ENCODE peak calls at places on chromosomes 1 and 21, in seven cellular contexts. I is T follicular helper cell, V is cardiac muscle cell, F is lung, P is LoVo, C is fibroblast of the aortic adventitia, D is adrenal gland. G is an unnamed sample.

GRCh38 chr1:207959995-207960745 is 49.2 kb upstream of the CD34 start:
- DNase-seq in I (no peak), V (no peak), F (no peak), P (no peak), C (no peak), D (no peak), G (no peak)

GRCh38 chr1:64065571-64065970 is 137.9 kb upstream of the UBE2U start:
- DNase-seq in I (no peak), V (no peak), F (no peak), P (no peak), C (no peak), D (no peak), G (no peak)

GRCh38 chr1:35298464-35298863 is 30.0 kb downstream of the ZMYM4 start:
- DNase-seq in I (no peak), V (peak; percentile 62), F (no peak), P (no peak), C (peak; percentile 63), D (peak; percentile 14), G (no peak)

GRCh38 chr1:12552111-12552888 is 65.7 kb downstream of the DHRS3 start:
- DNase-seq in I (no peak), V (no peak), F (no peak), P (no peak), C (no peak), D (no peak), G (no peak)

GRCh38 chr1:6260433-6260934 is 414 bp downstream of the GPR153 start:
- DNase-seq in I (no peak), V (no peak), F (no peak), P (no peak), C (no peak), D (no peak), G (no peak)

GRCh38 chr1:41528106-41528505 is 43.6 kb upstream of the EDN2 start:
- DNase-seq in I (no peak), V (no peak), F (no peak), P (no peak), C (no peak), D (no peak), G (no peak)

GRCh38 chr1:52631759-52632331 is 1.1 kb upstream of the SHISAL2A start:
- DNase-seq in I (no peak), V (peak; percentile 23), F (no peak), P (no peak), C (peak; percentile 11), D (no peak), G (no peak)

GRCh38 chr1:203486618-203487370 is 7.2 kb upstream of the OPTC start:
- DNase-seq in I (no peak), V (no peak), F (no peak), P (no peak), C (no peak), D (no peak), G (no peak)

GRCh38 chr1:82510431-82510830 is 709.7 kb downstream of the ADGRL2 start:
- DNase-seq in I (no peak), V (no peak), F (no peak), P (no peak), C (no peak), D (no peak), G (no peak)

GRCh38 chr1:17755120-17755519 is at the start of gene ACTL8:
- DNase-seq in I (no peak), V (no peak), F (no peak), P (no peak), C (no peak), D (no peak), G (no peak)

GRCh38 chr1:15948600-15949452 is 27.1 kb downstream of the ZBTB17 start:
- DNase-seq in I (no peak), V (peak; percentile 97), F (peak; percentile 89), P (no peak), C (peak; percentile 99), D (peak; percentile 90), G (peak; percentile 20)

GRCh38 chr1:45890078-45890477 is 86.7 kb downstream of the MAST2 start:
- DNase-seq in I (no peak), V (no peak), F (no peak), P (no peak), C (no peak), D (no peak), G (no peak)

GRCh38 chr1:8211251-8211619 is 106.7 kb upstream of the SLC45A1 start:
- DNase-seq in I (no peak), V (no peak), F (no peak), P (no peak), C (no peak), D (no peak), G (no peak)

GRCh38 chr1:33086384-33086850 is 5.5 kb downstream of the AZIN2 start:
- DNase-seq in I (peak; percentile 8), V (peak; percentile 88), F (peak; percentile 69), P (no peak), C (peak; percentile 86), D (peak; percentile 69), G (no peak)

GRCh38 chr1:190752131-190752530 is 274.5 kb upstream of the BRINP3 start:
- DNase-seq in I (no peak), V (no peak), F (no peak), P (no peak), C (no peak), D (no peak), G (no peak)

GRCh38 chr1:209207701-209208286 is 375.7 kb upstream of the CAMK1G start:
- DNase-seq in I (no peak), V (peak; percentile 78), F (peak; percentile 46), P (peak; percentile 14), C (peak; percentile 65), D (peak; percentile 54), G (no peak)

GRCh38 chr21:45991606-45992301 is 10.2 kb downstream of the COL6A1 start:
- DNase-seq in I (no peak), V (no peak), F (no peak), P (no peak), C (no peak), D (peak; percentile 6), G (no peak)

GRCh38 chr1:111956155-111956817 is 33.2 kb downstream of the KCND3 start:
- DNase-seq in I (no peak), V (no peak), F (peak; percentile 34), P (no peak), C (no peak), D (no peak), G (no peak)

GRCh38 chr1:223670458-223671159 is 5.1 kb upstream of the CAPN8 start:
- DNase-seq in I (no peak), V (peak; percentile 56), F (peak; percentile 38), P (peak; percentile 18), C (peak; percentile 31), D (peak; percentile 12), G (no peak)

GRCh38 chr1:201471772-201472171 is 2.8 kb upstream of the PHLDA3 start:
- DNase-seq in I (no peak), V (peak; percentile 80), F (no peak), P (no peak), C (peak; percentile 92), D (peak; percentile 32), G (no peak)

GRCh38 chr1:205663286-205663994 is 16.9 kb downstream of the SLC45A3 start:
- DNase-seq in I (no peak), V (no peak), F (no peak), P (no peak), C (no peak), D (no peak), G (no peak)

GRCh38 chr1:44609412-44609767 is 64.9 kb downstream of the TMEM53 start:
- DNase-seq in I (no peak), V (peak; percentile 58), F (no peak), P (no peak), C (peak; percentile 62), D (peak; percentile 85), G (no peak)

GRCh38 chr1:186617860-186618780 is 62.1 kb downstream of the PTGS2 start:
- DNase-seq in I (no peak), V (peak; percentile 81), F (peak; percentile 66), P (peak; percentile 46), C (peak; percentile 83), D (peak; percentile 12), G (no peak)

GRCh38 chr1:200916152-200916551 is 21.5 kb downstream of the INAVA start:
- DNase-seq in I (no peak), V (no peak), F (no peak), P (no peak), C (no peak), D (no peak), G (no peak)

GRCh38 chr21:46229133-46229922 is 754 bp upstream of the LSS start:
- DNase-seq in I (peak; percentile 17), V (no peak), F (no peak), P (no peak), C (no peak), D (peak; percentile 33), G (no peak)

GRCh38 chr1:119982006-119982405 is 85.7 kb upstream of the ADAM30 start:
- DNase-seq in I (no peak), V (peak; percentile 70), F (no peak), P (no peak), C (peak; percentile 85), D (no peak), G (no peak)

GRCh38 chr1:245858683-245859509 is 648.2 kb downstream of the SMYD3 start:
- DNase-seq in I (no peak), V (peak; percentile 59), F (no peak), P (no peak), C (peak; percentile 72), D (no peak), G (no peak)